ENCODE peak calls at places on chromosome 2, in six cellular contexts. P is effector memory CD4-positive, alpha-beta T cell; C is pancreas; M is thyroid gland; Z is heart left ventricle; N is neuronal stem cell. F is an unnamed sample.

GRCh38 chr2:217523246-217523645 is 479.5 kb downstream of the TNS1 start:
- DNase-seq in P (no peak), C (no peak), M (no peak), Z (peak), N (no peak), F (no peak)

GRCh38 chr2:106197878-106198277 is 3.8 kb upstream of the UXS1 start:
- DNase-seq in P (no peak), C (no peak), M (peak), Z (no peak), N (no peak), F (no peak)

GRCh38 chr2:64019083-64019974 is at the start of gene VPS54:
- DNase-seq in P (peak), C (peak), M (peak), Z (peak), N (peak), F (peak)

GRCh38 chr2:40281021-40281940 is 170.6 kb downstream of the SLC8A1 start:
- DNase-seq in P (no peak), C (no peak), M (peak), Z (no peak), N (no peak), F (no peak)

GRCh38 chr2:168416555-168416954 is 39.5 kb upstream of the CERS6 start:
- DNase-seq in P (no peak), C (no peak), M (no peak), Z (no peak), N (no peak), F (no peak)

GRCh38 chr2:228654707-228655106 is 473.2 kb upstream of the SPHKAP start:
- DNase-seq in P (no peak), C (no peak), M (no peak), Z (no peak), N (no peak), F (no peak)

GRCh38 chr2:37080231-37080630 is 3.9 kb downstream of the HEATR5B start:
- DNase-seq in P (no peak), C (no peak), M (no peak), Z (no peak), N (no peak), F (no peak)

GRCh38 chr2:113203217-113203530 is 29.4 kb downstream of the PSD4 start:
- DNase-seq in P (no peak), C (no peak), M (no peak), Z (no peak), N (no peak), F (no peak)

GRCh38 chr2:55993685-55994084 is 70.1 kb upstream of the EFEMP1 start:
- DNase-seq in P (no peak), C (no peak), M (no peak), Z (no peak), N (no peak), F (no peak)

GRCh38 chr2:11829324-11829946 is 83.0 kb downstream of the LPIN1 start:
- DNase-seq in P (peak), C (peak), M (peak), Z (peak), N (peak), F (peak)

GRCh38 chr2:160257015-160257741 is 57.1 kb upstream of the ITGB6 start:
- DNase-seq in P (no peak), C (peak), M (no peak), Z (no peak), N (no peak), F (no peak)

GRCh38 chr2:16629044-16629443 is 36.6 kb downstream of the CYRIA start:
- DNase-seq in P (no peak), C (no peak), M (no peak), Z (no peak), N (no peak), F (no peak)

GRCh38 chr2:23534756-23535155 is 149.8 kb downstream of the KLHL29 start:
- DNase-seq in P (no peak), C (no peak), M (no peak), Z (no peak), N (no peak), F (no peak)
- H3K27ac ChIP-seq in P (no peak), C (no peak), M (no peak), Z (no peak), N (no peak), F (no peak)

DNA sequence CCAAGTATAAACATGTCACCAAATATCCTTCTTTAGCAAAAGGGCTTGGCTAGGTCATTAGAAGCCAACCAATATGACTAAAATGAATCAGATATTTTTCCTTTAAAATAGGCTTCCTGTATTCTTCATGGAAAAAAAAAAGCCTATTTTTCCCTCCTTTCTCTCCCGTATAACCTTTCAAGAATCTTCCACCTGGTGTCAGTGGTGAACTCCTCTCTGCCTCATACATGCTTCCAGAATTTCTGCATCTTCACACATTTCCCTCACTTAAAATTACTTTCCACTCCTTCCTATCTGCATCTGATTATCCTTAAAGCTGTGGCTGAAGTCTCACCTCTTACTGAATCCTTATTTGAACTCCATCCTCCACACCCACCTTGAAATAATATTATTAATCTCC is 116.9 kb upstream of the FANCL start:
- DNase-seq in P (no peak), C (no peak), M (no peak), Z (no peak), N (no peak), F (no peak)
- H3K27ac ChIP-seq in P (no peak), C (no peak), M (no peak), Z (no peak), N (no peak), F (no peak)

DNA sequence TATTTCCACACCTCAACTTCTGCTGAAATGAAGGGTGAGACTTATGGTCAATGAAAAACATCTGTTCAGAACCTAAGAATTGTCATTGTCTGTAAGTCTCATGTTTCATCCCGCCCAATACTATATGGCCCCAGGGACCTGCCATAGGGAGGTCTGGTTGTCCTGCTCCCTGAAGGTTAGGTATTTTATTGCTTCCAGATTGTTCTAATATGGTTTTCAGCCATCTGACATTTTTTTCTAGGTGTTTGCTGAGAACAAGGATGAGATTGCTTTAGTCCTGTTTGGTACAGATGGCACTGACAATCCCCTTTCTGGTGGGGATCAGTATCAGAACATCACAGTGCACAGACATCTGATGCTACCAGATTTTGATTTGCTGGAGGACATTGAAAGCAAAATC is 7.3 kb downstream of the XRCC5 start:
- DNase-seq in P (no peak), C (no peak), M (no peak), Z (no peak), N (no peak), F (no peak)
- H3K27ac ChIP-seq in P (no peak), C (no peak), M (no peak), Z (no peak), N (peak), F (no peak)

DNA sequence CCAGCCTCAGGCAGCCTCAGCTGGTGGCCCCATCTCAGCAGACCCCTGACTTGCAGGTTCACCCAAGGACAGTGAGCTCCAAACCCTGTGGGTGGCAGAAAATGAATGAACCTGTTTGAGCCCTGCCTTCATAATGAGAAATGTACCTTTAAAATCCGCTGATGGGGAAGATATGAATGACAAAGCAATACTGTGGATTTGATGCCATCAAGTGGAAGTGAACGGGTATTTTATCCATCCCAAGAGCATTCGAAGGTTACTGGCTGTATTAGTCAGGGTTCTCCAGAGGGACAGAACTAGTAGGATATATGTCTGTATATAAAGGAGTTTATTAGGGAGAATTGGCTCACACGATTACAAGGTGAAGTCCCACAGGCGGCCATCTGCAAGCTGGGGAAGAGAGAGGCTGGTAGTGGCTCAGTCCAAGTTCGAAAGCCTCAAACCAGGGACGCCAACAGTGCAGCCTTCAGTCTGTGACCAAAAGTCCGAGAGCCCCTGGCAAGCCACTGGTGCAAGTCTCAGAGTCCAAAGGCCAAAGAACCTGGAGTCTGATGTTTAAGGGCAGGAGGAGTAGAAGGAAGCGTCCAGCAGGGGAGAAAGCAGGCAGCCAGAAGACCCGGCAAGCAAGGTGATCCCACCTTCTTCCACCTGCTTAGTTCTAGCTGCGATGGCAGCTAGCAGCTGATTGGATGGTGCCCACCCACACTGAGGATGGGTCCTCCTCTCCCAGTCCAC is 32.1 kb downstream of the TOGARAM2 start:
- DNase-seq in P (no peak), C (no peak), M (no peak), Z (no peak), N (no peak), F (no peak)
- H3K27ac ChIP-seq in P (peak), C (no peak), M (no peak), Z (peak), N (no peak), F (no peak)

GRCh38 chr2:120780402-120780801 is 44.7 kb downstream of the GLI2 start:
- DNase-seq in P (no peak), C (no peak), M (no peak), Z (no peak), N (no peak), F (no peak)

GRCh38 chr2:120777170-120777751 is 41.6 kb downstream of the GLI2 start:
- DNase-seq in P (no peak), C (no peak), M (no peak), Z (peak), N (no peak), F (no peak)

GRCh38 chr2:120778244-120778643 is 42.6 kb downstream of the GLI2 start:
- DNase-seq in P (no peak), C (no peak), M (no peak), Z (peak), N (no peak), F (no peak)

GRCh38 chr2:120777787-120778186 is 42.1 kb downstream of the GLI2 start:
- DNase-seq in P (no peak), C (no peak), M (no peak), Z (peak), N (no peak), F (no peak)

DNA sequence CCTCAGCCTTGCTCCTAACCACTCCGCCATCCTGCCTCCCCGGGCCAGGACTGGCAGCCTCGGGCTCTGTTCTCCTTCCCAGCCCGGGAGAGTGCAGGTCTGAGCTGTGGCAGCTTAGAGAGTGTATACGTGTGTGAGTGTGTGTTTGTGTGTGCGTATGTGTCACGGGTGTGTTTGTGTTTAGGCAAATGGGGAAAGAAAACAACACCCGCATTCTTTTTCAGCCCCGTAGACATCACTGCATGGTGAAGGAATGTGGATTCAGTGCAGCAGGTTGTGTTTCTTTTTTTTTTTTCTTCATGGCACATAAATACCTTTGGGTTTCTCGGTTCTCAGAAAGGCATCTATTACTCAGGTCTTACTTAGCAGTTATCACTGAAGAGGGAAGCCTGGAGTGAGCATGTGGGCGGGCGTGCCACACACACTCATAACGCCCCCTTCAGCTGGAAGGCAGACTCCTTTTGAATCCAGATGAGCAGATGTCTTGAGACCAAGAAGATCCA is 44.2 kb downstream of the GLI2 start:
- DNase-seq in P (no peak), C (no peak), M (no peak), Z (no peak), N (no peak), F (no peak)
- H3K27ac ChIP-seq in P (no peak), C (no peak), M (no peak), Z (no peak), N (no peak), F (no peak)